ENCODE peak calls at places on chromosomes 13 and 19, in four cellular contexts. One of them, this sample, is unnamed.

GRCh38 chr19:14509382-14509781 is 8.8 kb downstream of the DNAJB1 start:
- DNase-seq in GM12878: no peak
- DNase-seq in HepG2: no peak
- DNase-seq in HEK293T: no peak
- DNase-seq in this sample: no peak

GRCh38 chr19:38562096-38562495 is 55.7 kb downstream of the MAP4K1 start:
- DNase-seq in GM12878: no peak
- DNase-seq in HepG2: no peak
- DNase-seq in HEK293T: no peak
- DNase-seq in this sample: no peak

GRCh38 chr13:51873837-51874236 is 12.1 kb downstream of the CCDC70 start:
- DNase-seq in HepG2: no peak
- DNase-seq in GM12878: no peak
- DNase-seq in HEK293T: no peak
- DNase-seq in this sample: no peak

GRCh38 chr19:6095760-6096159 is 14.5 kb downstream of the RFX2 start:
- DNase-seq in HepG2: no peak
- DNase-seq in GM12878: no peak
- DNase-seq in HEK293T: no peak
- DNase-seq in this sample: no peak

GRCh38 chr19:13579388-13580060 is 73.2 kb upstream of the CACNA1A start:
- DNase-seq in HepG2: no peak
- DNase-seq in GM12878: no peak
- DNase-seq in HEK293T: no peak
- DNase-seq in this sample: peak

GRCh38 chr19:28558783-28559182 is 654.2 kb downstream of the UQCRFS1 start:
- DNase-seq in GM12878: no peak
- DNase-seq in HepG2: no peak
- DNase-seq in HEK293T: no peak
- DNase-seq in this sample: no peak

GRCh38 chr19:58055483-58055874 is 3.6 kb upstream of the ZNF135 start:
- DNase-seq in HEK293T: no peak
- DNase-seq in HepG2: no peak
- DNase-seq in GM12878: no peak
- DNase-seq in this sample: no peak

GRCh38 chr19:58575183-58576041 is 2.3 kb upstream of the MZF1 start:
- DNase-seq in HEK293T: peak
- DNase-seq in HepG2: peak
- DNase-seq in GM12878: peak
- DNase-seq in this sample: peak

GRCh38 chr19:49427855-49428546 is 2.8 kb downstream of the GFY start:
- DNase-seq in HepG2: no peak
- DNase-seq in GM12878: no peak
- DNase-seq in HEK293T: no peak
- DNase-seq in this sample: peak

GRCh38 chr19:39915101-39915847 is 19.2 kb downstream of the FCGBP start:
- DNase-seq in GM12878: no peak
- DNase-seq in HepG2: no peak
- DNase-seq in HEK293T: no peak
- DNase-seq in this sample: peak

GRCh38 chr19:2186071-2186846 is 22.5 kb downstream of the DOT1L start:
- DNase-seq in GM12878: no peak
- DNase-seq in HepG2: no peak
- DNase-seq in HEK293T: no peak
- DNase-seq in this sample: no peak

GRCh38 chr13:97344250-97345175 is 89.5 kb upstream of the RAP2A start:
- DNase-seq in HepG2: peak
- DNase-seq in HEK293T: peak
- DNase-seq in GM12878: no peak
- DNase-seq in this sample: peak

GRCh38 chr19:46442808-46443450 is 14.2 kb upstream of the PNMA8C start:
- DNase-seq in HepG2: no peak
- DNase-seq in HEK293T: no peak
- DNase-seq in GM12878: no peak
- DNase-seq in this sample: no peak

GRCh38 chr19:49409441-49410029 is 13.7 kb downstream of the PTH2 start:
- DNase-seq in GM12878: peak
- DNase-seq in HepG2: no peak
- DNase-seq in HEK293T: no peak
- DNase-seq in this sample: no peak

GRCh38 chr19:4304509-4305252 is at the start of gene FSD1:
- DNase-seq in GM12878: no peak
- DNase-seq in HepG2: no peak
- DNase-seq in HEK293T: peak
- DNase-seq in this sample: peak

GRCh38 chr13:105519766-105520165 is 1015.7 kb downstream of the EFNB2 start:
- DNase-seq in HepG2: no peak
- DNase-seq in GM12878: no peak
- DNase-seq in HEK293T: no peak
- DNase-seq in this sample: no peak

GRCh38 chr13:110834572-110834971 is 80.3 kb downstream of the ANKRD10 start:
- DNase-seq in HEK293T: no peak
- DNase-seq in GM12878: no peak
- DNase-seq in HepG2: no peak
- DNase-seq in this sample: no peak

GRCh38 chr13:111280666-111281577 is 39.5 kb upstream of the TEX29 start:
- DNase-seq in HEK293T: no peak
- DNase-seq in HepG2: no peak
- DNase-seq in GM12878: no peak
- DNase-seq in this sample: no peak

GRCh38 chr13:23384111-23384510 is 49.4 kb downstream of the SACS start:
- DNase-seq in HepG2: no peak
- DNase-seq in HEK293T: no peak
- DNase-seq in GM12878: peak
- DNase-seq in this sample: no peak

GRCh38 chr13:96822900-96823299 is 171.4 kb downstream of the OXGR1 start:
- DNase-seq in HEK293T: peak
- DNase-seq in GM12878: no peak
- DNase-seq in HepG2: peak
- DNase-seq in this sample: peak

GRCh38 chr13:74289861-74290260 is 155.7 kb upstream of the KLF12 start:
- DNase-seq in HEK293T: no peak
- DNase-seq in HepG2: no peak
- DNase-seq in GM12878: no peak
- DNase-seq in this sample: no peak

GRCh38 chr13:74866151-74866550 is 615.8 kb downstream of the TBC1D4 start:
- DNase-seq in HEK293T: no peak
- DNase-seq in GM12878: no peak
- DNase-seq in HepG2: no peak
- DNase-seq in this sample: no peak

GRCh38 chr13:21104199-21105019 is 43.0 kb upstream of the LATS2 start:
- DNase-seq in HepG2: no peak
- DNase-seq in GM12878: no peak
- DNase-seq in HEK293T: no peak
- DNase-seq in this sample: no peak

GRCh38 chr19:31938675-31939074 is 406.7 kb upstream of the ZNF507 start:
- DNase-seq in HepG2: no peak
- DNase-seq in HEK293T: no peak
- DNase-seq in GM12878: no peak
- DNase-seq in this sample: no peak

GRCh38 chr19:4172861-4173473 is 9.4 kb downstream of the SIRT6 start:
- DNase-seq in HepG2: no peak
- DNase-seq in HEK293T: peak
- DNase-seq in GM12878: no peak
- DNase-seq in this sample: peak

GRCh38 chr13:31201341-31202024 is 1.7 kb downstream of the B3GLCT start:
- DNase-seq in HEK293T: no peak
- DNase-seq in HepG2: no peak
- DNase-seq in GM12878: no peak
- DNase-seq in this sample: no peak

GRCh38 chr13:113023217-113023597 is 54.2 kb downstream of the MCF2L start:
- DNase-seq in GM12878: no peak
- DNase-seq in HepG2: peak
- DNase-seq in HEK293T: no peak
- DNase-seq in this sample: no peak

GRCh38 chr13:112697756-112698655 is 8.2 kb downstream of the ATP11A start:
- DNase-seq in HEK293T: no peak
- DNase-seq in GM12878: no peak
- DNase-seq in HepG2: peak
- DNase-seq in this sample: no peak

GRCh38 chr13:107765724-107766436 is 449.5 kb downstream of the LIG4 start:
- DNase-seq in HEK293T: no peak
- DNase-seq in GM12878: no peak
- DNase-seq in HepG2: no peak
- DNase-seq in this sample: no peak

GRCh38 chr13:75220238-75220542 is 261.8 kb downstream of the TBC1D4 start:
- DNase-seq in HepG2: no peak
- DNase-seq in HEK293T: peak
- DNase-seq in GM12878: no peak
- DNase-seq in this sample: no peak

GRCh38 chr13:110651271-110651670 is 35.9 kb downstream of the NAXD start:
- DNase-seq in HEK293T: no peak
- DNase-seq in HepG2: no peak
- DNase-seq in GM12878: no peak
- DNase-seq in this sample: no peak

GRCh38 chr19:2754659-2755447 is 15.0 kb upstream of the SLC39A3 start:
- DNase-seq in HEK293T: no peak
- DNase-seq in GM12878: no peak
- DNase-seq in HepG2: no peak
- DNase-seq in this sample: no peak

GRCh38 chr13:111202149-111202548 is 87.0 kb downstream of the ARHGEF7 start:
- DNase-seq in HepG2: no peak
- DNase-seq in GM12878: no peak
- DNase-seq in HEK293T: no peak
- DNase-seq in this sample: no peak

GRCh38 chr19:32131037-32131436 is 214.4 kb upstream of the ZNF507 start:
- DNase-seq in HepG2: no peak
- DNase-seq in GM12878: no peak
- DNase-seq in HEK293T: no peak
- DNase-seq in this sample: no peak

GRCh38 chr13:104984296-104984818 is 1551.1 kb downstream of the EFNB2 start:
- DNase-seq in HepG2: no peak
- DNase-seq in GM12878: peak
- DNase-seq in HEK293T: no peak
- DNase-seq in this sample: no peak

GRCh38 chr19:46372901-46373572 is 26.1 kb downstream of the PPP5C start:
- DNase-seq in GM12878: no peak
- DNase-seq in HepG2: no peak
- DNase-seq in HEK293T: no peak
- DNase-seq in this sample: no peak

GRCh38 chr19:49889687-49890348 is 6.9 kb downstream of the IL4I1 start:
- DNase-seq in HepG2: no peak
- DNase-seq in HEK293T: peak
- DNase-seq in GM12878: no peak
- DNase-seq in this sample: peak

GRCh38 chr13:114115191-114115671 is 17.2 kb downstream of the RASA3 start:
- DNase-seq in HepG2: peak
- DNase-seq in GM12878: no peak
- DNase-seq in HEK293T: no peak
- DNase-seq in this sample: peak

GRCh38 chr19:33324628-33325027 is 22.3 kb upstream of the CEBPA start:
- DNase-seq in HepG2: no peak
- DNase-seq in HEK293T: no peak
- DNase-seq in GM12878: no peak
- DNase-seq in this sample: no peak

GRCh38 chr13:33453911-33454310 is 168.4 kb upstream of the STARD13 start:
- DNase-seq in HEK293T: no peak
- DNase-seq in GM12878: no peak
- DNase-seq in HepG2: peak
- DNase-seq in this sample: no peak

GRCh38 chr13:26628706-26629105 is 71.2 kb downstream of the WASF3 start:
- DNase-seq in HepG2: peak
- DNase-seq in GM12878: no peak
- DNase-seq in HEK293T: no peak
- DNase-seq in this sample: peak

GRCh38 chr13:26624572-26624971 is 67.1 kb downstream of the WASF3 start:
- DNase-seq in HEK293T: no peak
- DNase-seq in HepG2: no peak
- DNase-seq in GM12878: no peak
- DNase-seq in this sample: no peak

DNA sequence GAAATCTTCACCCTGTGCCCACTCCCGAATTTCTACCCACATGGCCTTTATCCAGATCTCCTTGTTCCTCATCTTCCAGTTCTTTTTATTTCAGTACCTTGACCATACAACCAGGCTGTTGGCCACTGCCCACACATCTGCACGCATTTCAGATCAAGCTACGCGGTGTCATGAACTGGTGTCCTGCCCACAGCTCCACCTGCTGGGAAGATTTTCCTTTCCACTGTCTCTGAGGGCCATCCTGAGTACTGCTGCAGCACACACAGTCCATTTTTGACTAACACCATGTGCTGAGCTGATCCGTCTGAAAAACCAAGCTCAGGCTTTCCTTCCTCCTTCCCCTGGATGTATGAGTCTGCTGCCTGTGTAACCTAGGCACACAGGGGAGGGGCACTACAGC is 71.8 kb downstream of the WASF3 start:
- DNase-seq in GM12878: no peak
- DNase-seq in HepG2: peak
- DNase-seq in HEK293T: no peak
- DNase-seq in this sample: no peak
- TF ChIP-seq TARDBP in GM12878: no peak
- TF ChIP-seq TARDBP in HepG2: no peak
- TF ChIP-seq TARDBP in HEK293T: no peak
- TF ChIP-seq TARDBP in this sample: no peak

GRCh38 chr13:28301839-28302238 is 163.5 kb downstream of the PAN3 start:
- DNase-seq in GM12878: no peak
- DNase-seq in HEK293T: no peak
- DNase-seq in HepG2: no peak
- DNase-seq in this sample: no peak
- TF ChIP-seq TARDBP in GM12878: no peak
- TF ChIP-seq TARDBP in HEK293T: no peak
- TF ChIP-seq TARDBP in HepG2: no peak
- TF ChIP-seq TARDBP in this sample: no peak

GRCh38 chr19:15911599-15912237 is 13.8 kb upstream of the CYP4F2 start:
- DNase-seq in HEK293T: peak
- DNase-seq in HepG2: no peak
- DNase-seq in GM12878: no peak
- DNase-seq in this sample: no peak
- TF ChIP-seq TARDBP in HEK293T: no peak
- TF ChIP-seq TARDBP in HepG2: no peak
- TF ChIP-seq TARDBP in GM12878: no peak
- TF ChIP-seq TARDBP in this sample: no peak

DNA sequence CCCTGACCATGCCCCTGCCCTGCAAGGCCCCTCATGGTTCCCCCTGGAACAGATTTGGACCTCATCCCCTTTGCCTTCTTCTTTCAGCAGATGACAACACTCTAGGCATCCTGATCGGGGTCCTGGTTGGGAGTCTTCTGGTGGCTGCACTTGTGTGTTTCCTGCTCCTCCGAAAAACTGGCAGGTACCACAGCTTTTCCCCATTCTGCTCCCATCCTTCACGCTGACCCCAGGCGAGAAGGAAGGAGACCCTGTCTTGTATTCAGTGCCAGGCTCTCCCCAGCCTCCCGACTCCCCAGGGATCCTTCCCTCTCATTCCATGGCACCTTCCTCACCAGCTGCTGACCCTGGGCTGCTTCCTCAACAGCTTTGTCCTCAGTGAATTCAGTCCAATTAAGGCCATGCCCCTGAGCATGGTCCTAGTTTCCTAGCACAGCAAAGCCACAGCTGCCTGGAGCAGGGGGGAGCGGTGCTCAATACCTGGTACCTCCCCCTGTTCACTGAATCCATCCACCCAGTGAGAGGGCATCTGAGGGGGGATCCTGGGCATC is 8.4 kb downstream of the CEACAM21 start:
- DNase-seq in GM12878: no peak
- DNase-seq in HepG2: no peak
- DNase-seq in HEK293T: no peak
- DNase-seq in this sample: no peak
- TF ChIP-seq TARDBP in GM12878: no peak
- TF ChIP-seq TARDBP in HepG2: no peak
- TF ChIP-seq TARDBP in HEK293T: no peak
- TF ChIP-seq TARDBP in this sample: no peak

This sample was measured in K562.